ENCODE peak calls at places on chromosomes 12 and 14, in ten cellular contexts. C is upper lobe of right lung, Y is fibroblast of the aortic adventitia, V is B cell, M is WTC11, U is HFFc6, O is A549, J is lower leg skin, X is GM23338, N is NB4. F is an unnamed sample.

GRCh38 chr12:14249368-14249767 is 116.1 kb upstream of the ATF7IP start:
- DNase-seq in O (no peak), X (peak; percentile 72), V (no peak), C (no peak), M (no peak), J (no peak), U (no peak), N (no peak), Y (no peak), F (no peak)

GRCh38 chr14:70782361-70782760 is 27.0 kb downstream of the MAP3K9 start:
- DNase-seq in X (no peak), O (no peak), C (no peak), J (peak; percentile 9), U (peak; percentile 83), Y (no peak), M (no peak), V (no peak), N (peak; percentile 85), F (no peak)

GRCh38 chr14:104964546-104964945 is 13.6 kb downstream of the AHNAK2 start:
- DNase-seq in V (no peak), Y (no peak), C (no peak), U (no peak), X (no peak), M (no peak), J (no peak), O (no peak), N (no peak), F (no peak)

GRCh38 chr12:3313066-3313465 is 177.9 kb upstream of the PRMT8 start:
- DNase-seq in Y (peak; percentile 58), N (no peak), M (no peak), V (no peak), U (peak; percentile 85), J (no peak), O (no peak), X (no peak), C (no peak), F (no peak)

GRCh38 chr14:34025325-34026017 is 74.6 kb upstream of the EGLN3 start:
- DNase-seq in Y (no peak), J (no peak), X (no peak), M (no peak), O (no peak), V (no peak), C (no peak), U (no peak), N (no peak), F (no peak)

GRCh38 chr12:28222959-28223662 is 32.9 kb downstream of the CCDC91 start:
- DNase-seq in Y (no peak), N (no peak), C (no peak), M (no peak), U (no peak), V (peak; percentile 15), J (no peak), X (no peak), O (no peak), F (no peak)

GRCh38 chr12:6116481-6117021 is 7.9 kb downstream of the VWF start:
- DNase-seq in C (no peak), O (no peak), N (no peak), J (no peak), M (no peak), V (no peak), X (no peak), Y (no peak), U (no peak), F (no peak)

GRCh38 chr14:56341766-56342418 is 223.7 kb downstream of the PELI2 start:
- DNase-seq in N (no peak), Y (peak; percentile 33), V (no peak), U (no peak), X (no peak), J (no peak), O (no peak), M (no peak), C (no peak), F (peak; percentile 23)

GRCh38 chr12:46380397-46380796 is 7.8 kb upstream of the SLC38A2 start:
- DNase-seq in V (no peak), X (no peak), J (no peak), C (no peak), N (no peak), Y (no peak), O (no peak), M (no peak), U (no peak), F (no peak)

GRCh38 chr12:46382974-46383653 is 10.5 kb upstream of the SLC38A2 start:
- DNase-seq in M (peak; percentile 90), Y (peak; percentile 97), J (peak; percentile 100), V (peak; percentile 90), C (peak; percentile 99), N (peak; percentile 98), O (peak; percentile 73), U (peak; percentile 95), X (peak; percentile 95), F (peak; percentile 90)

GRCh38 chr12:46383654-46384450 is 11.3 kb upstream of the SLC38A2 start:
- DNase-seq in Y (peak; percentile 98), M (no peak), X (peak; percentile 53), C (peak; percentile 95), O (no peak), V (peak; percentile 82), U (peak; percentile 96), J (peak; percentile 98), N (peak; percentile 79), F (no peak)

GRCh38 chr12:46380881-46381280 is 8.3 kb upstream of the SLC38A2 start:
- DNase-seq in O (no peak), X (no peak), Y (no peak), J (no peak), N (no peak), V (no peak), C (no peak), M (no peak), U (no peak), F (no peak)

GRCh38 chr12:46382425-46382973 is 9.9 kb upstream of the SLC38A2 start:
- DNase-seq in V (peak; percentile 20), X (no peak), O (no peak), U (peak; percentile 42), C (no peak), J (peak; percentile 87), Y (no peak), N (peak; percentile 54), M (no peak), F (no peak)
- TF ChIP-seq CTCF in V (no peak), X (no peak), O (no peak), U (no peak), C (no peak), J (no peak), Y (no peak), N (no peak), M (no peak), F (no peak)

GRCh38 chr12:101880769-101881168 is 3.4 kb downstream of the DRAM1 start:
- DNase-seq in X (no peak), Y (no peak), J (no peak), M (no peak), N (no peak), U (no peak), C (no peak), O (no peak), V (no peak), F (no peak)

GRCh38 chr12:101881228-101881627 is 3.8 kb downstream of the DRAM1 start:
- DNase-seq in N (no peak), V (no peak), Y (no peak), U (no peak), J (peak; percentile 67), M (no peak), O (no peak), C (no peak), X (no peak), F (no peak)

GRCh38 chr12:101877816-101878811 is 734 bp downstream of the DRAM1 start:
- DNase-seq in N (no peak), U (no peak), Y (peak; percentile 31), J (peak; percentile 86), X (peak; percentile 45), O (peak; percentile 35), V (peak; percentile 33), C (no peak), M (no peak), F (no peak)

GRCh38 chr12:101875112-101875961 is 2.0 kb upstream of the DRAM1 start:
- DNase-seq in U (no peak), C (no peak), Y (peak; percentile 21), M (no peak), V (no peak), X (no peak), O (no peak), J (peak; percentile 71), N (peak; percentile 52), F (no peak)

DNA sequence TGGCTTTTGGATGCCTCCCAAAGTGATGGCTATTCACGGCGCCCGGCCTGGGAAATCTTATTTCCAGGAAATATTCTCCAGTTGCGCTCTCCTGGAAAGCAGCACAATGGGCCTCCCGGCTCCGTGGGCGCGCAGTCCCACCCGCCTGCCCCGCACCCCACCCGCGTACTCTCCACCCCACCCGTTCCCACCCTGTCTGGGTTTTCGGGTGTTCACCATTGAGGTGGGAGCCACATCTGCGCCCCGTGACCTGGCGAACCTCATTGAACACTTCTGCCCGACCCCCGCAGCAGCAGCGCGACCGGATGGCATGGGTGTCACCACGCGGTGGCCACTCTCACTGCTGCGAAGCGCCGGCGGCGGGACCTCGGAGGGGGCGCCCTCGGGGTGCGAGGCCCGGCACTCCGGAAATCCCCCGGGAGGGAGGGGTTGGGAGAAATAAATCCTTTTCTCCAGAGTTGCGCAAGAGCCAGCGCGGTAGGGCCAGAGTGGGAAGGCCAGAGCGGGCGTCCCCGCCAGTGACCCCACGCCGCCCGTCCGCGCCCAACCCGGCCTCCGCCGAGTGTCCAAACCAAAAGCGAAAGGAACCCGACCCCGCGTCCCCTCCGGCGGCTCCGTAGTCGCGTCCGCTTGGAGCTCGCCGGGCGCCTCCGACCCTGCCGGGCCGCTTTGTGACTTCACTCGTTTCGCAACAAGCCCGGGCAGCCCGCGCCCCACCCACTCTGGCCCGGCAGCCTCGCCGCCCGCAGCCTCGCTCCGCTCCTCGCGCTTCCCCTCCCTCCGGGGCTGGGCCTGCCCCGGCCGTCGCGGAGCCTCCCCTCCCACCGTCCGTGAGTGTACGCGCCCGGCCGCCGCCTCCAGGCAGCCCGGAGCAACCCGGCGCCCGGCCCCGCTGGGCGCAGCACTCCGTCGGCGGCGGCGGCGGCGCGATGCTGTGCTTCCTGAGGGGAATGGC is at the start of gene DRAM1:
- DNase-seq in M (peak; percentile 83), J (peak; percentile 98), V (peak; percentile 91), C (peak; percentile 98), N (peak; percentile 97), O (peak; percentile 62), Y (peak; percentile 88), U (peak; percentile 90), X (peak; percentile 90), F (peak; percentile 80)
- TF ChIP-seq CTCF in M (no peak), J (no peak), V (peak; percentile 25), C (peak; percentile 16), N (peak; percentile 6), O (peak; percentile 20), Y (no peak), U (peak; percentile 31), X (no peak), F (no peak)

GRCh38 chr12:40693503-40693863 is 1.2 kb downstream of the CNTN1 start:
- DNase-seq in Y (no peak), O (peak; percentile 77), C (no peak), X (peak; percentile 81), U (no peak), N (no peak), J (no peak), V (no peak), M (peak; percentile 69), F (peak; percentile 63)

GRCh38 chr12:40688085-40688725 is 4.0 kb upstream of the CNTN1 start:
- DNase-seq in O (no peak), U (no peak), M (no peak), N (no peak), Y (no peak), X (no peak), V (no peak), C (no peak), J (no peak), F (no peak)

GRCh38 chr12:40691913-40692616 is at the start of gene CNTN1:
- DNase-seq in X (peak; percentile 96), V (peak; percentile 2), U (no peak), J (peak; percentile 94), M (peak; percentile 92), C (peak; percentile 81), N (no peak), Y (peak; percentile 30), O (peak; percentile 99), F (peak; percentile 83)

GRCh38 chr12:40692617-40693502 is 621 bp downstream of the CNTN1 start:
- DNase-seq in N (no peak), X (peak; percentile 65), Y (no peak), U (no peak), C (peak; percentile 75), O (peak; percentile 36), V (peak; percentile 1), M (peak; percentile 52), J (peak; percentile 86), F (peak; percentile 37)

DNA sequence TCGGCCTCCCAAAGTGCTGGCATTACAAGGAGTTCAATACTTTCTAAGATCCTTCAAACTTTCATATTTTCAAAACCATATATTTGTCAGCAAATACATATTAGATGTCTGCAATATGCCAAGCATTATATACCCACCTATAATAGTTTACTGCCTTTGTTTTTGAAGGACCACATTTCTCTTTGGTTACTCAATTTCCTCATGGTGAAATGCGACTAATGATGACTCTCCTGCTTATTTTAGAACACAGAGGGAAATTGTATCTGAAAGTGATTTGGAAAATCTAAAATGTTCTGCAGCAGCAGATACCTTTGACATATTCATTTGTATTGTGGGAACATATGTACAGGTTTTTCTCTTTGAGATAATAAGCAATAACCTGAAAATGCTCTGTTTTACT is 2.7 kb upstream of the CNTN1 start:
- DNase-seq in M (no peak), V (no peak), C (no peak), Y (no peak), J (no peak), U (no peak), O (no peak), X (no peak), N (no peak), F (no peak)
- TF ChIP-seq CTCF in M (no peak), V (no peak), C (no peak), Y (no peak), J (no peak), U (no peak), O (no peak), X (no peak), N (no peak), F (no peak)

GRCh38 chr12:26153421-26154154 is 28.8 kb upstream of the BHLHE41 start:
- DNase-seq in N (no peak), U (peak; percentile 97), O (peak; percentile 55), M (no peak), V (no peak), X (no peak), J (no peak), Y (peak; percentile 97), C (no peak), F (no peak)
- TF ChIP-seq CTCF in N (no peak), U (peak; percentile 76), O (no peak), M (no peak), V (no peak), X (no peak), J (no peak), Y (peak; percentile 41), C (no peak), F (no peak)

F was measured in nephron progenitor cell.